ENCODE peak calls at places on chromosomes 11 and 22, in four cellular contexts. Y is endothelial cell of umbilical vein, R is breast epithelium, N is fibroblast of mammary gland. O is an unnamed sample.

GRCh38 chr11:15525582-15525981 is 410.9 kb downstream of the INSC start:
- DNase-seq in R (no peak), Y (no peak), N (no peak), O (no peak)

GRCh38 chr11:6505577-6506240 is 8.6 kb downstream of the DNHD1 start:
- DNase-seq in R (no peak), Y (peak), N (peak), O (peak)

GRCh38 chr22:11627436-11627797 is 3900.6 kb upstream of the OR11H1 start:
- DNase-seq in N (no peak), Y (peak), R (no peak), O (no peak)

GRCh38 chr22:46073683-46074504 is 76.4 kb upstream of the PPARA start:
- DNase-seq in N (peak), R (peak), Y (peak), O (no peak)

GRCh38 chr11:47215366-47215925 is 672 bp downstream of the DDB2 start:
- DNase-seq in R (no peak), N (no peak), Y (no peak), O (no peak)

GRCh38 chr22:32636884-32637283 is 162.3 kb downstream of the FBXO7 start:
- DNase-seq in N (no peak), R (no peak), Y (no peak), O (no peak)

GRCh38 chr11:33317662-33318061 is 60.5 kb downstream of the HIPK3 start:
- DNase-seq in N (peak), R (no peak), Y (no peak), O (no peak)

GRCh38 chr22:20249797-20250354 is 18.2 kb downstream of the RTN4R start:
- DNase-seq in R (no peak), Y (peak), N (peak), O (no peak)

GRCh38 chr11:115215694-115216615 is 288.3 kb downstream of the CADM1 start:
- DNase-seq in Y (no peak), N (no peak), R (no peak), O (no peak)

GRCh38 chr11:33002143-33002542 is 13.5 kb upstream of the DEPDC7 start:
- DNase-seq in R (no peak), N (no peak), Y (no peak), O (no peak)

GRCh38 chr11:17275376-17276235 is 933 bp upstream of the NUCB2 start:
- DNase-seq in Y (no peak), R (no peak), N (peak), O (no peak)

GRCh38 chr11:95764267-95764898 is 25.2 kb downstream of the FAM76B start:
- DNase-seq in R (no peak), Y (peak), N (peak), O (no peak)

GRCh38 chr11:70398834-70399680 is 728 bp downstream of the CTTN start:
- DNase-seq in Y (no peak), N (no peak), R (no peak), O (no peak)

GRCh38 chr22:17774206-17774927 is at the start of gene BID:
- DNase-seq in Y (peak), N (no peak), R (no peak), O (no peak)

GRCh38 chr11:96324912-96325311 is 18.1 kb downstream of the MAML2 start:
- DNase-seq in R (no peak), Y (no peak), N (peak), O (no peak)

GRCh38 chr11:113806403-113806802 is 26.8 kb downstream of the CLDN25 start:
- DNase-seq in R (no peak), N (peak), Y (peak), O (peak)

GRCh38 chr11:12077535-12078280 is 32.7 kb upstream of the MICAL2 start:
- DNase-seq in Y (no peak), N (peak), R (no peak), O (no peak)

GRCh38 chr22:22397292-22397870 is 111.2 kb downstream of the ZNF280B start:
- DNase-seq in R (peak), Y (no peak), N (peak), O (no peak)

GRCh38 chr22:47129902-47130301 is 367.5 kb downstream of the TBC1D22A start:
- DNase-seq in Y (no peak), N (no peak), R (no peak), O (no peak)

GRCh38 chr22:37196539-37197450 is 8.7 kb upstream of the C1QTNF6 start:
- DNase-seq in Y (peak), N (peak), R (peak), O (no peak)

GRCh38 chr11:67160872-67161783 is 42.1 kb downstream of the KDM2A start:
- DNase-seq in Y (peak), R (no peak), N (peak), O (no peak)
- TF ChIP-seq CTCF in Y (no peak), R (no peak), N (no peak), O (no peak)

GRCh38 chr11:94400839-94401772 is at the start of gene GPR83:
- DNase-seq in N (no peak), Y (peak), R (no peak), O (no peak)

GRCh38 chr11:94405062-94405461 is 3.8 kb upstream of the GPR83 start:
- DNase-seq in N (no peak), R (no peak), Y (no peak), O (no peak)

GRCh38 chr11:94400075-94400838 is 962 bp downstream of the GPR83 start:
- DNase-seq in N (no peak), R (no peak), Y (peak), O (no peak)

GRCh38 chr11:94402355-94402754 is 1.1 kb upstream of the GPR83 start:
- DNase-seq in R (no peak), Y (no peak), N (no peak), O (no peak)

DNA sequence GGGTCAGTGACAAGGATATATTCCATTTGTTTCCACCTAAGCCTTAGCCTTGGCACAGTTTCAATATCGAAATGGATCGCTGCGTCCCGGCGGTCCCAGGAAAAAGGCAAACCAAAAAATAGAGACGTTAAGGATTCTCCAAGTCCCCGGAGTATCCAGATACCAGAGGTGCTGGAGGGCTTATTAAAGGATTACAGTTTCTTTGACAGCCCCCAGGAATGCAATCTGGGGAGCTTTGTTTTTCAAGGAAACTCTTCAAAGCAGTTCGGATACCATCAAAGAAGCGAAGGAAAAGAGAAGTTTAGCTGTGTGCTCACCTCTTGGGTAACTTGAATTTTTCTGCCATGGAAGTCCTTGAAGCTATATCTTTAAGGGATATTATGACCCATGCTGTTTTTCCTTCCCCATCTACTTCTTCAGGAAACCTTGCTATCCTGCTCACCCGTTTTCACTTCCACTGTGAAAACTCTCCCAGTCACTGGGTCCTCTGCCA is 600 bp upstream of the GPR83 start:
- DNase-seq in Y (no peak), R (no peak), N (no peak), O (no peak)
- H3K4me3 ChIP-seq in Y (no peak), R (peak), N (peak), O (peak)

GRCh38 chr11:65851811-65852507 is 6.0 kb downstream of the CFL1 start:
- DNase-seq in Y (no peak), R (no peak), N (no peak), O (no peak)

GRCh38 chr11:65850217-65851082 is 7.5 kb downstream of the CFL1 start:
- DNase-seq in Y (no peak), R (no peak), N (no peak), O (no peak)

GRCh38 chr11:65849771-65850216 is 8.2 kb downstream of the CFL1 start:
- DNase-seq in Y (no peak), N (no peak), R (no peak), O (no peak)

GRCh38 chr11:65852508-65853248 is 5.3 kb downstream of the CFL1 start:
- DNase-seq in Y (no peak), R (no peak), N (no peak), O (no peak)

DNA sequence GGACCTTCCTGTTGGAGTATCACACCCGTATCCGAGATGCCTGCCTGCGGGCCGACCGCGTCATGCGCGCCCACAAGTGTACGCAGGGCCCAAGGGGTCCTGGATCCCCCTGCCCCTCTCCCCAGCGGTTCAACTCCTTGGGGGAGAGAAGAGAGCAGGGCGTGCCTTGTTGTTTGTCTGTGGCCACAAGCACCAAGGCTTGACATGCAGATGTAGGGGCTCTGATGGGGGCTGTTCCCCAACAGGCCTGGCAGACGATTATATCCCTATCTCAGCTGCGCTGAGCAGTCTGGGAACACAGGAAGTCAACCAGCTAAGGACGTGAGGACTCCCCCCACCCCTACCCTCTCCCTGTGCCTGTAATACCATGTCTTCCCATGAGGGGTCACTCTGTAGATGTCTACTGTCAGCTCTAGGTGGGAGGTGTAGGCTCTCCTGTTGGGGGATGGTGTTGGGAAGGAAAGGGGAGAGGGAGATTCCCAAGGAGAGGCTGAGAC is 6.8 kb downstream of the CFL1 start:
- DNase-seq in Y (no peak), R (no peak), N (no peak), O (no peak)
- TF ChIP-seq CTCF in Y (peak), R (no peak), N (peak), O (peak)

GRCh38 chr11:118151421-118151820 is 1.2 kb downstream of the SCN4B start:
- DNase-seq in Y (no peak), N (no peak), R (no peak), O (no peak)

GRCh38 chr11:118152020-118152551 is 537 bp downstream of the SCN4B start:
- DNase-seq in R (no peak), N (no peak), Y (no peak), O (no peak)

GRCh38 chr11:118153976-118154375 is 1.4 kb upstream of the SCN4B start:
- DNase-seq in N (no peak), Y (no peak), R (no peak), O (no peak)

GRCh38 chr11:118153516-118153915 is 893 bp upstream of the SCN4B start:
- DNase-seq in N (no peak), Y (no peak), R (no peak), O (no peak)

GRCh38 chr11:118152552-118153471 is at the start of gene SCN4B:
- DNase-seq in Y (peak), R (no peak), N (peak), O (no peak)
- H3K4me3 ChIP-seq in Y (peak), R (peak), N (peak), O (peak)

GRCh38 chr11:73269353-73270088 is 2.6 kb upstream of the P2RY6 start:
- DNase-seq in N (no peak), R (no peak), Y (no peak), O (no peak)

GRCh38 chr11:73268671-73269271 is 3.4 kb upstream of the P2RY6 start:
- DNase-seq in R (no peak), Y (no peak), N (no peak), O (no peak)

GRCh38 chr11:73270855-73271477 is 1.2 kb upstream of the P2RY6 start:
- DNase-seq in Y (no peak), R (no peak), N (no peak), O (no peak)

GRCh38 chr11:73271936-73272679 is at the start of gene P2RY6:
- DNase-seq in R (no peak), Y (no peak), N (peak), O (peak)

GRCh38 chr11:73270089-73270854 is 1.9 kb upstream of the P2RY6 start:
- DNase-seq in Y (no peak), N (no peak), R (no peak), O (no peak)
- TF ChIP-seq CTCF in Y (no peak), N (no peak), R (no peak), O (no peak)